ENCODE peak calls at places on chromosomes 3 and 15, in six cellular contexts. Z, H, M, R, C and W are unnamed samples.

GRCh38 chr3:20023663-20024417 is 11.8 kb upstream of the PP2D1 start:
- DNase-seq in R (no peak), Z (no peak), M (no peak), C (no peak), H (no peak), W (no peak)

GRCh38 chr3:8492744-8493511 is 8.7 kb upstream of the LMCD1 start:
- DNase-seq in C (no peak), Z (no peak), R (no peak), H (no peak), M (no peak), W (no peak)

GRCh38 chr15:45548753-45549520 is 26.4 kb upstream of the SLC30A4 start:
- DNase-seq in R (no peak), H (no peak), C (no peak), Z (no peak), M (no peak), W (no peak)

GRCh38 chr3:47780727-47781325 is 867 bp downstream of the SMARCC1 start:
- DNase-seq in H (no peak), Z (peak; percentile 37), M (peak; percentile 58), R (no peak), C (no peak), W (no peak)

GRCh38 chr3:54185740-54186139 is 63.4 kb downstream of the CACNA2D3 start:
- DNase-seq in H (peak; percentile 42), C (no peak), R (no peak), Z (no peak), M (no peak), W (no peak)

GRCh38 chr15:88331291-88331690 is 74.8 kb upstream of the NTRK3 start:
- DNase-seq in H (peak; percentile 88), R (peak; percentile 82), C (no peak), M (peak; percentile 54), Z (peak; percentile 70), W (no peak)

GRCh38 chr3:63328386-63328785 is 50.3 kb downstream of the SYNPR start:
- DNase-seq in C (peak; percentile 31), H (no peak), M (peak; percentile 17), Z (no peak), R (no peak), W (no peak)

GRCh38 chr3:185318136-185318535 is 44.8 kb upstream of the MAP3K13 start:
- DNase-seq in M (peak; percentile 52), C (no peak), Z (no peak), H (no peak), R (no peak), W (no peak)

GRCh38 chr3:138271189-138271794 is 58.4 kb downstream of the NME9 start:
- DNase-seq in R (no peak), H (no peak), Z (no peak), M (no peak), C (no peak), W (no peak)

GRCh38 chr3:184377374-184377773 is 633 bp downstream of the THPO start:
- DNase-seq in Z (no peak), R (no peak), M (no peak), C (no peak), H (no peak), W (no peak)

GRCh38 chr3:138461696-138462295 is 27.4 kb downstream of the ESYT3 start:
- DNase-seq in M (no peak), C (no peak), H (no peak), R (no peak), Z (no peak), W (no peak)